ENCODE peak calls at places on chromosome 5, in seven cellular contexts. One of them, this sample, is unnamed.

GRCh38 chr5:68884893-68885292 is 208.9 kb upstream of the SLC30A5 start:
- DNase-seq in AG20443: no peak
- DNase-seq in T-helper 22 cell: no peak
- DNase-seq in stimulated activated CD8-positive, alpha-beta memory T cell treated with anti-CD3 and anti-CD28 coated beads, Interleukin-7, amount 100 ng/mL, for 1 hour: no peak
- DNase-seq in T follicular helper cell: no peak
- DNase-seq in heart left ventricle: no peak
- DNase-seq in A549: peak
- DNase-seq in this sample: no peak

GRCh38 chr5:126002222-126002897 is 420.8 kb upstream of the GRAMD2B start:
- DNase-seq in AG20443: peak
- DNase-seq in heart left ventricle: peak
- DNase-seq in T-helper 22 cell: no peak
- DNase-seq in stimulated activated CD8-positive, alpha-beta memory T cell treated with anti-CD3 and anti-CD28 coated beads, Interleukin-7, amount 100 ng/mL, for 1 hour: no peak
- DNase-seq in T follicular helper cell: no peak
- DNase-seq in A549: no peak
- DNase-seq in this sample: no peak

GRCh38 chr5:148306446-148306845 is 5.8 kb upstream of the SPINK7 start:
- DNase-seq in T-helper 22 cell: no peak
- DNase-seq in A549: no peak
- DNase-seq in heart left ventricle: no peak
- DNase-seq in stimulated activated CD8-positive, alpha-beta memory T cell treated with anti-CD3 and anti-CD28 coated beads, Interleukin-7, amount 100 ng/mL, for 1 hour: no peak
- DNase-seq in AG20443: no peak
- DNase-seq in T follicular helper cell: no peak
- DNase-seq in this sample: no peak

GRCh38 chr5:68071731-68072130 is 143.8 kb upstream of the PIK3R1 start:
- DNase-seq in A549: no peak
- DNase-seq in AG20443: peak
- DNase-seq in T-helper 22 cell: no peak
- DNase-seq in T follicular helper cell: no peak
- DNase-seq in stimulated activated CD8-positive, alpha-beta memory T cell treated with anti-CD3 and anti-CD28 coated beads, Interleukin-7, amount 100 ng/mL, for 1 hour: no peak
- DNase-seq in heart left ventricle: no peak
- DNase-seq in this sample: no peak

GRCh38 chr5:77066823-77067442 is 20.2 kb downstream of the ZBED3 start:
- DNase-seq in stimulated activated CD8-positive, alpha-beta memory T cell treated with anti-CD3 and anti-CD28 coated beads, Interleukin-7, amount 100 ng/mL, for 1 hour: no peak
- DNase-seq in T follicular helper cell: no peak
- DNase-seq in AG20443: peak
- DNase-seq in heart left ventricle: no peak
- DNase-seq in A549: no peak
- DNase-seq in T-helper 22 cell: no peak
- DNase-seq in this sample: no peak

GRCh38 chr5:167217097-167217743 is 1074.2 kb upstream of the WWC1 start:
- DNase-seq in heart left ventricle: no peak
- DNase-seq in T follicular helper cell: no peak
- DNase-seq in AG20443: no peak
- DNase-seq in stimulated activated CD8-positive, alpha-beta memory T cell treated with anti-CD3 and anti-CD28 coated beads, Interleukin-7, amount 100 ng/mL, for 1 hour: no peak
- DNase-seq in T-helper 22 cell: no peak
- DNase-seq in A549: no peak
- DNase-seq in this sample: no peak

GRCh38 chr5:130884033-130884432 is 281.0 kb downstream of the HINT1 start:
- DNase-seq in T-helper 22 cell: no peak
- DNase-seq in AG20443: no peak
- DNase-seq in A549: no peak
- DNase-seq in stimulated activated CD8-positive, alpha-beta memory T cell treated with anti-CD3 and anti-CD28 coated beads, Interleukin-7, amount 100 ng/mL, for 1 hour: no peak
- DNase-seq in heart left ventricle: no peak
- DNase-seq in T follicular helper cell: no peak
- DNase-seq in this sample: no peak

GRCh38 chr5:37214550-37214949 is 34.6 kb downstream of the CPLANE1 start:
- DNase-seq in A549: no peak
- DNase-seq in stimulated activated CD8-positive, alpha-beta memory T cell treated with anti-CD3 and anti-CD28 coated beads, Interleukin-7, amount 100 ng/mL, for 1 hour: no peak
- DNase-seq in AG20443: no peak
- DNase-seq in T follicular helper cell: no peak
- DNase-seq in heart left ventricle: no peak
- DNase-seq in T-helper 22 cell: no peak
- DNase-seq in this sample: no peak

GRCh38 chr5:69510694-69511093 is 18.1 kb downstream of the OCLN start:
- DNase-seq in AG20443: no peak
- DNase-seq in A549: no peak
- DNase-seq in T-helper 22 cell: no peak
- DNase-seq in stimulated activated CD8-positive, alpha-beta memory T cell treated with anti-CD3 and anti-CD28 coated beads, Interleukin-7, amount 100 ng/mL, for 1 hour: no peak
- DNase-seq in T follicular helper cell: no peak
- DNase-seq in heart left ventricle: no peak
- DNase-seq in this sample: no peak

GRCh38 chr5:149453618-149454415 is 74.7 kb upstream of the IL17B start:
- DNase-seq in A549: no peak
- DNase-seq in AG20443: no peak
- DNase-seq in T-helper 22 cell: no peak
- DNase-seq in heart left ventricle: no peak
- DNase-seq in T follicular helper cell: no peak
- DNase-seq in stimulated activated CD8-positive, alpha-beta memory T cell treated with anti-CD3 and anti-CD28 coated beads, Interleukin-7, amount 100 ng/mL, for 1 hour: no peak
- DNase-seq in this sample: no peak

GRCh38 chr5:68028131-68028727 is 187.3 kb upstream of the PIK3R1 start:
- DNase-seq in T follicular helper cell: no peak
- DNase-seq in heart left ventricle: no peak
- DNase-seq in stimulated activated CD8-positive, alpha-beta memory T cell treated with anti-CD3 and anti-CD28 coated beads, Interleukin-7, amount 100 ng/mL, for 1 hour: no peak
- DNase-seq in AG20443: no peak
- DNase-seq in A549: no peak
- DNase-seq in T-helper 22 cell: no peak
- DNase-seq in this sample: no peak

GRCh38 chr5:158519433-158520025 is 580.2 kb downstream of the EBF1 start:
- DNase-seq in T-helper 22 cell: no peak
- DNase-seq in AG20443: no peak
- DNase-seq in stimulated activated CD8-positive, alpha-beta memory T cell treated with anti-CD3 and anti-CD28 coated beads, Interleukin-7, amount 100 ng/mL, for 1 hour: no peak
- DNase-seq in heart left ventricle: no peak
- DNase-seq in A549: no peak
- DNase-seq in T follicular helper cell: no peak
- DNase-seq in this sample: no peak

GRCh38 chr5:142426129-142426641 is 101.4 kb upstream of the SPRY4 start:
- DNase-seq in T-helper 22 cell: peak
- DNase-seq in stimulated activated CD8-positive, alpha-beta memory T cell treated with anti-CD3 and anti-CD28 coated beads, Interleukin-7, amount 100 ng/mL, for 1 hour: no peak
- DNase-seq in AG20443: peak
- DNase-seq in heart left ventricle: peak
- DNase-seq in T follicular helper cell: no peak
- DNase-seq in A549: no peak
- DNase-seq in this sample: peak

GRCh38 chr5:110063640-110064592 is 374.2 kb downstream of the MAN2A1 start:
- DNase-seq in AG20443: no peak
- DNase-seq in heart left ventricle: no peak
- DNase-seq in T follicular helper cell: no peak
- DNase-seq in A549: no peak
- DNase-seq in T-helper 22 cell: no peak
- DNase-seq in stimulated activated CD8-positive, alpha-beta memory T cell treated with anti-CD3 and anti-CD28 coated beads, Interleukin-7, amount 100 ng/mL, for 1 hour: no peak
- DNase-seq in this sample: no peak

GRCh38 chr5:16808021-16808420 is 128.1 kb downstream of the MYO10 start:
- DNase-seq in heart left ventricle: no peak
- DNase-seq in A549: no peak
- DNase-seq in T follicular helper cell: no peak
- DNase-seq in stimulated activated CD8-positive, alpha-beta memory T cell treated with anti-CD3 and anti-CD28 coated beads, Interleukin-7, amount 100 ng/mL, for 1 hour: no peak
- DNase-seq in T-helper 22 cell: no peak
- DNase-seq in AG20443: no peak
- DNase-seq in this sample: no peak

GRCh38 chr5:27855491-27855890 is 817.1 kb upstream of the CDH9 start:
- DNase-seq in A549: no peak
- DNase-seq in AG20443: no peak
- DNase-seq in T-helper 22 cell: no peak
- DNase-seq in T follicular helper cell: no peak
- DNase-seq in heart left ventricle: no peak
- DNase-seq in stimulated activated CD8-positive, alpha-beta memory T cell treated with anti-CD3 and anti-CD28 coated beads, Interleukin-7, amount 100 ng/mL, for 1 hour: no peak
- DNase-seq in this sample: no peak

GRCh38 chr5:3304346-3304745 is 291.3 kb upstream of the IRX1 start:
- DNase-seq in stimulated activated CD8-positive, alpha-beta memory T cell treated with anti-CD3 and anti-CD28 coated beads, Interleukin-7, amount 100 ng/mL, for 1 hour: no peak
- DNase-seq in A549: no peak
- DNase-seq in AG20443: no peak
- DNase-seq in T follicular helper cell: no peak
- DNase-seq in T-helper 22 cell: no peak
- DNase-seq in heart left ventricle: no peak
- DNase-seq in this sample: no peak

GRCh38 chr5:2306711-2307110 is 424.0 kb upstream of the IRX4 start:
- DNase-seq in heart left ventricle: no peak
- DNase-seq in T-helper 22 cell: no peak
- DNase-seq in A549: no peak
- DNase-seq in stimulated activated CD8-positive, alpha-beta memory T cell treated with anti-CD3 and anti-CD28 coated beads, Interleukin-7, amount 100 ng/mL, for 1 hour: no peak
- DNase-seq in T follicular helper cell: no peak
- DNase-seq in AG20443: no peak
- DNase-seq in this sample: no peak

GRCh38 chr5:114412509-114413171 is 50.8 kb downstream of the KCNN2 start:
- DNase-seq in heart left ventricle: no peak
- DNase-seq in stimulated activated CD8-positive, alpha-beta memory T cell treated with anti-CD3 and anti-CD28 coated beads, Interleukin-7, amount 100 ng/mL, for 1 hour: no peak
- DNase-seq in T follicular helper cell: no peak
- DNase-seq in AG20443: no peak
- DNase-seq in A549: no peak
- DNase-seq in T-helper 22 cell: no peak
- DNase-seq in this sample: no peak

GRCh38 chr5:74122175-74122574 is 496.2 kb downstream of the ARHGEF28 start:
- DNase-seq in T follicular helper cell: no peak
- DNase-seq in AG20443: no peak
- DNase-seq in heart left ventricle: no peak
- DNase-seq in A549: no peak
- DNase-seq in stimulated activated CD8-positive, alpha-beta memory T cell treated with anti-CD3 and anti-CD28 coated beads, Interleukin-7, amount 100 ng/mL, for 1 hour: no peak
- DNase-seq in T-helper 22 cell: no peak
- DNase-seq in this sample: no peak

GRCh38 chr5:61449756-61450155 is 117.7 kb downstream of the ZSWIM6 start:
- DNase-seq in AG20443: peak
- DNase-seq in stimulated activated CD8-positive, alpha-beta memory T cell treated with anti-CD3 and anti-CD28 coated beads, Interleukin-7, amount 100 ng/mL, for 1 hour: no peak
- DNase-seq in T-helper 22 cell: no peak
- DNase-seq in T follicular helper cell: no peak
- DNase-seq in A549: no peak
- DNase-seq in heart left ventricle: no peak
- DNase-seq in this sample: no peak

GRCh38 chr5:139341187-139341688 is 416 bp upstream of the PAIP2 start:
- DNase-seq in T follicular helper cell: no peak
- DNase-seq in A549: no peak
- DNase-seq in stimulated activated CD8-positive, alpha-beta memory T cell treated with anti-CD3 and anti-CD28 coated beads, Interleukin-7, amount 100 ng/mL, for 1 hour: no peak
- DNase-seq in heart left ventricle: no peak
- DNase-seq in AG20443: no peak
- DNase-seq in T-helper 22 cell: no peak
- DNase-seq in this sample: no peak

GRCh38 chr5:66963559-66963971 is 233.0 kb downstream of the CD180 start:
- DNase-seq in A549: no peak
- DNase-seq in T follicular helper cell: no peak
- DNase-seq in T-helper 22 cell: no peak
- DNase-seq in AG20443: peak
- DNase-seq in heart left ventricle: peak
- DNase-seq in stimulated activated CD8-positive, alpha-beta memory T cell treated with anti-CD3 and anti-CD28 coated beads, Interleukin-7, amount 100 ng/mL, for 1 hour: no peak
- DNase-seq in this sample: no peak

GRCh38 chr5:1016036-1016435 is 7.4 kb downstream of the NKD2 start:
- DNase-seq in AG20443: no peak
- DNase-seq in heart left ventricle: no peak
- DNase-seq in A549: no peak
- DNase-seq in T follicular helper cell: no peak
- DNase-seq in T-helper 22 cell: no peak
- DNase-seq in stimulated activated CD8-positive, alpha-beta memory T cell treated with anti-CD3 and anti-CD28 coated beads, Interleukin-7, amount 100 ng/mL, for 1 hour: no peak
- DNase-seq in this sample: no peak

GRCh38 chr5:73126957-73127356 is 6.6 kb downstream of the TMEM171 start:
- DNase-seq in T follicular helper cell: no peak
- DNase-seq in stimulated activated CD8-positive, alpha-beta memory T cell treated with anti-CD3 and anti-CD28 coated beads, Interleukin-7, amount 100 ng/mL, for 1 hour: no peak
- DNase-seq in AG20443: no peak
- DNase-seq in heart left ventricle: no peak
- DNase-seq in A549: no peak
- DNase-seq in T-helper 22 cell: no peak
- DNase-seq in this sample: no peak

GRCh38 chr5:142587354-142587965 is 98.4 kb downstream of the FGF1 start:
- DNase-seq in A549: peak
- DNase-seq in AG20443: peak
- DNase-seq in stimulated activated CD8-positive, alpha-beta memory T cell treated with anti-CD3 and anti-CD28 coated beads, Interleukin-7, amount 100 ng/mL, for 1 hour: no peak
- DNase-seq in T follicular helper cell: no peak
- DNase-seq in heart left ventricle: no peak
- DNase-seq in T-helper 22 cell: no peak
- DNase-seq in this sample: no peak

GRCh38 chr5:143197260-143197656 is 206.2 kb downstream of the NR3C1 start:
- DNase-seq in T follicular helper cell: no peak
- DNase-seq in stimulated activated CD8-positive, alpha-beta memory T cell treated with anti-CD3 and anti-CD28 coated beads, Interleukin-7, amount 100 ng/mL, for 1 hour: no peak
- DNase-seq in AG20443: no peak
- DNase-seq in T-helper 22 cell: no peak
- DNase-seq in A549: no peak
- DNase-seq in heart left ventricle: no peak
- DNase-seq in this sample: no peak

GRCh38 chr5:43514471-43514815 is 505 bp downstream of the C5orf34 start:
- DNase-seq in heart left ventricle: no peak
- DNase-seq in T follicular helper cell: no peak
- DNase-seq in stimulated activated CD8-positive, alpha-beta memory T cell treated with anti-CD3 and anti-CD28 coated beads, Interleukin-7, amount 100 ng/mL, for 1 hour: no peak
- DNase-seq in A549: peak
- DNase-seq in T-helper 22 cell: peak
- DNase-seq in AG20443: peak
- DNase-seq in this sample: no peak

GRCh38 chr5:150000990-150001659 is 586 bp downstream of the HMGXB3 start:
- DNase-seq in T-helper 22 cell: peak
- DNase-seq in heart left ventricle: no peak
- DNase-seq in AG20443: peak
- DNase-seq in A549: peak
- DNase-seq in T follicular helper cell: peak
- DNase-seq in stimulated activated CD8-positive, alpha-beta memory T cell treated with anti-CD3 and anti-CD28 coated beads, Interleukin-7, amount 100 ng/mL, for 1 hour: no peak
- DNase-seq in this sample: peak

GRCh38 chr5:53994148-53994547 is 316.2 kb downstream of the ARL15 start:
- DNase-seq in heart left ventricle: no peak
- DNase-seq in stimulated activated CD8-positive, alpha-beta memory T cell treated with anti-CD3 and anti-CD28 coated beads, Interleukin-7, amount 100 ng/mL, for 1 hour: no peak
- DNase-seq in A549: no peak
- DNase-seq in T-helper 22 cell: no peak
- DNase-seq in T follicular helper cell: no peak
- DNase-seq in AG20443: peak
- DNase-seq in this sample: no peak